ENCODE peak calls at places on chromosomes 11 and 22, in nine cellular contexts. N is pulmonary artery endothelial cell; Q is stimulated activated naive CD8-positive, alpha-beta T cell treated with anti-CD3 and anti-CD28 coated beads, Interleukin-15, amount 100 ng/mL, for 72 hours; P is MCF 10A; X is central memory CD4-positive, alpha-beta T cell; H is kidney epithelial cell; V is fibroblast of mammary gland; L is AG20443; C is tibial artery. M is an unnamed sample.
A peak's percentile ranks its signal among the peaks of the same experiment; 100 is the strongest.

GRCh38 chr22:40348025-40348658 is 1.8 kb downstream of the ADSL start:
- DNase-seq in N (no peak), Q (peak; percentile 64), P (peak; percentile 65), X (peak; percentile 62), H (no peak), V (peak; percentile 73), L (peak; percentile 80), C (peak; percentile 45), M (peak; percentile 62)

GRCh38 chr22:37240941-37241320 is 3.1 kb downstream of the RAC2 start:
- DNase-seq in N (no peak), Q (no peak), P (no peak), X (no peak), H (no peak), V (no peak), L (no peak), C (no peak), M (no peak)

GRCh38 chr22:32777997-32778396 is 23.5 kb upstream of the TIMP3 start:
- DNase-seq in N (no peak), Q (no peak), P (no peak), X (no peak), H (no peak), V (no peak), L (no peak), C (no peak), M (no peak)

GRCh38 chr11:61679893-61680621 is at the start of gene DAGLA:
- DNase-seq in N (no peak), Q (peak; percentile 79), P (peak; percentile 51), X (peak; percentile 67), H (no peak), V (peak; percentile 44), L (peak; percentile 97), C (peak; percentile 53), M (peak; percentile 28)

GRCh38 chr22:43142881-43143562 is at the start of gene MCAT:
- DNase-seq in N (no peak), Q (peak; percentile 84), P (peak; percentile 65), X (peak; percentile 81), H (no peak), V (peak; percentile 61), L (peak; percentile 97), C (peak; percentile 80), M (peak; percentile 73)

GRCh38 chr11:30131535-30131934 is 99.3 kb upstream of the FSHB start:
- DNase-seq in N (no peak), Q (no peak), P (no peak), X (no peak), H (no peak), V (no peak), L (peak; percentile 11), C (no peak), M (no peak)

GRCh38 chr11:72814139-72814830 is at the start of gene ATG16L2:
- DNase-seq in N (peak; percentile 55), Q (peak; percentile 90), P (peak; percentile 87), X (peak; percentile 90), H (no peak), V (peak; percentile 70), L (peak; percentile 97), C (peak; percentile 75), M (peak; percentile 85)

GRCh38 chr11:11786771-11787170 is 55.0 kb upstream of the USP47 start:
- DNase-seq in N (no peak), Q (no peak), P (peak; percentile 26), X (no peak), H (no peak), V (peak; percentile 46), L (peak; percentile 48), C (no peak), M (peak; percentile 19)

GRCh38 chr11:47860526-47860925 is 12.4 kb upstream of the NUP160 start:
- DNase-seq in N (no peak), Q (no peak), P (no peak), X (no peak), H (no peak), V (no peak), L (no peak), C (no peak), M (no peak)

GRCh38 chr22:48319321-48320047 is 1508.2 kb downstream of the BRD1 start:
- DNase-seq in N (no peak), Q (no peak), P (no peak), X (no peak), H (no peak), V (no peak), L (no peak), C (peak; percentile 12), M (no peak)

GRCh38 chr11:14894657-14895598 is 2.9 kb upstream of the CYP2R1 start:
- DNase-seq in N (no peak), Q (peak; percentile 76), P (peak; percentile 74), X (no peak), H (no peak), V (peak; percentile 71), L (peak; percentile 41), C (peak; percentile 67), M (peak; percentile 66)

GRCh38 chr11:134939905-134940304 is 527.9 kb upstream of the B3GAT1 start:
- DNase-seq in N (no peak), Q (no peak), P (no peak), X (no peak), H (no peak), V (no peak), L (no peak), C (no peak), M (no peak)

GRCh38 chr11:118838905-118839553 is 44.7 kb upstream of the CXCR5 start:
- DNase-seq in N (no peak), Q (no peak), P (no peak), X (no peak), H (no peak), V (no peak), L (no peak), C (no peak), M (peak; percentile 31)